ENCODE peak calls at places on chromosome 16, in nine cellular contexts. Y is globus pallidus; J is left colon; S is left ventricle myocardium inferior; B is amniotic stem cell; U is HT-29; T is head of caudate nucleus; C is effector CD4-positive, alpha-beta T cell; N is LoVo. P is an unnamed sample.
A peak's percentile ranks its signal among the peaks of the same experiment; 100 is the strongest.

GRCh38 chr16:81335669-81336068 is 20.9 kb downstream of the GAN start:
- DNase-seq in Y (no peak), T (no peak), C (no peak), J (no peak), S (no peak), B (no peak), N (no peak), U (no peak), P (no peak)

GRCh38 chr16:60329110-60329509 is 1595.0 kb upstream of the GOT2 start:
- DNase-seq in Y (no peak), U (no peak), C (no peak), N (no peak), J (no peak), S (no peak), B (no peak), T (no peak), P (no peak)

GRCh38 chr16:50267151-50267631 is 840 bp downstream of the ADCY7 start:
- DNase-seq in T (no peak), S (no peak), B (no peak), Y (no peak), U (no peak), C (no peak), J (no peak), N (no peak), P (no peak)

GRCh38 chr16:57476546-57477410 is 9.5 kb downstream of the DOK4 start:
- DNase-seq in T (no peak), C (no peak), N (no peak), B (no peak), Y (no peak), U (no peak), S (no peak), J (no peak), P (no peak)

GRCh38 chr16:16076400-16076901 is 127.0 kb downstream of the ABCC1 start:
- DNase-seq in T (no peak), N (no peak), B (no peak), U (no peak), Y (no peak), C (no peak), J (no peak), S (no peak), P (no peak)

GRCh38 chr16:8899709-8900317 is 17.7 kb downstream of the LITAFD start:
- DNase-seq in J (no peak), C (no peak), U (no peak), S (no peak), B (no peak), T (no peak), N (no peak), Y (no peak), P (no peak)

GRCh38 chr16:50311134-50311528 is 44.8 kb downstream of the ADCY7 start:
- DNase-seq in U (no peak), J (no peak), N (no peak), B (no peak), S (no peak), T (no peak), Y (no peak), C (no peak), P (no peak)

GRCh38 chr16:53745126-53745525 is 41.2 kb downstream of the FTO start:
- DNase-seq in Y (no peak), S (no peak), T (no peak), N (no peak), B (no peak), U (no peak), C (no peak), J (no peak), P (no peak)

GRCh38 chr16:66515543-66516171 is 34.3 kb downstream of the TK2 start:
- DNase-seq in C (no peak), B (no peak), N (no peak), U (peak; percentile 52), J (no peak), Y (no peak), S (no peak), T (peak; percentile 28), P (no peak)

GRCh38 chr16:10988164-10988803 is 43.9 kb downstream of the CLEC16A start:
- DNase-seq in N (no peak), U (no peak), T (no peak), Y (no peak), J (no peak), C (no peak), B (no peak), S (no peak), P (no peak)